ENCODE peak calls at places on chromosomes 7 and 10, in nine cellular contexts. O is AG09309, P is lower lobe of right lung, T is HL-60, R is coronary artery, G is thoracic aorta, N is dorsolateral prefrontal cortex, L is AG04450, F is mucosa of descending colon. U is an unnamed sample.
A peak's percentile ranks its signal among the peaks of the same experiment; 100 is the strongest.

GRCh38 chr7:26650081-26650480 is 214.3 kb downstream of the SKAP2 start:
- DNase-seq in G (no peak), R (no peak), F (no peak), L (no peak), P (no peak), N (no peak), T (no peak), O (no peak), U (no peak)

GRCh38 chr10:98340261-98340675 is 72.3 kb upstream of the LOXL4 start:
- DNase-seq in G (no peak), T (no peak), R (no peak), N (no peak), O (no peak), F (no peak), L (no peak), P (no peak), U (peak; percentile 58)

GRCh38 chr7:4191525-4191924 is 490.6 kb upstream of the FOXK1 start:
- DNase-seq in L (no peak), T (no peak), N (no peak), R (no peak), P (no peak), G (no peak), F (no peak), O (no peak), U (no peak)

GRCh38 chr10:18246967-18247366 is 106.7 kb downstream of the CACNB2 start:
- DNase-seq in P (no peak), R (no peak), L (no peak), O (no peak), N (no peak), T (no peak), F (no peak), G (no peak), U (no peak)

GRCh38 chr7:55965805-55966421 is 1.5 kb downstream of the NIPSNAP2 start:
- DNase-seq in T (no peak), G (no peak), R (no peak), P (no peak), L (no peak), N (peak; percentile 40), F (peak; percentile 42), O (peak; percentile 46), U (no peak)

GRCh38 chr7:30920584-30921539 is 9.2 kb downstream of the AQP1 start:
- DNase-seq in F (peak; percentile 23), P (peak; percentile 44), R (peak; percentile 92), T (no peak), G (peak; percentile 34), L (no peak), O (no peak), N (peak; percentile 28), U (peak; percentile 63)

GRCh38 chr7:50534690-50535290 is 30.4 kb downstream of the DDC start:
- DNase-seq in R (no peak), T (peak; percentile 78), N (no peak), P (no peak), F (no peak), O (peak; percentile 91), G (no peak), L (peak; percentile 98), U (peak; percentile 99)

GRCh38 chr7:129843982-129844840 is 108.5 kb downstream of the UBE2H start:
- DNase-seq in R (no peak), F (no peak), O (no peak), G (no peak), P (no peak), L (no peak), T (no peak), N (no peak), U (no peak)

GRCh38 chr10:24518981-24519597 is 204.6 kb downstream of the ARHGAP21 start:
- DNase-seq in G (no peak), T (no peak), N (peak; percentile 45), F (peak; percentile 36), P (peak; percentile 48), R (no peak), O (no peak), L (peak; percentile 21), U (peak; percentile 79)

GRCh38 chr7:19560111-19560883 is 148.5 kb downstream of the POLR1F start:
- DNase-seq in P (no peak), L (no peak), N (no peak), T (no peak), G (no peak), R (no peak), F (no peak), O (peak; percentile 52), U (peak; percentile 15)

GRCh38 chr10:28777911-28778310 is 100.6 kb downstream of the BAMBI start:
- DNase-seq in N (no peak), G (no peak), T (no peak), O (no peak), P (no peak), F (no peak), R (no peak), L (no peak), U (no peak)

GRCh38 chr10:127734753-127735152 is 2.2 kb upstream of the FOXI2 start:
- DNase-seq in L (no peak), F (no peak), G (no peak), N (no peak), O (no peak), T (no peak), P (no peak), R (no peak), U (no peak)

GRCh38 chr7:23680417-23681405 is 712 bp downstream of the FAM221A start:
- DNase-seq in P (peak; percentile 83), O (no peak), R (peak; percentile 78), L (no peak), T (no peak), G (no peak), F (peak; percentile 85), N (peak; percentile 63), U (peak; percentile 51)

GRCh38 chr10:129679207-129679606 is 212.2 kb downstream of the MGMT start:
- DNase-seq in O (no peak), N (no peak), R (no peak), P (no peak), F (no peak), T (no peak), L (no peak), G (no peak), U (no peak)

GRCh38 chr10:129675027-129675769 is 208.2 kb downstream of the MGMT start:
- DNase-seq in F (no peak), P (no peak), N (no peak), R (no peak), L (no peak), O (no peak), G (no peak), T (no peak), U (no peak)

GRCh38 chr10:129676014-129676413 is 209.0 kb downstream of the MGMT start:
- DNase-seq in F (no peak), O (no peak), P (no peak), L (no peak), T (no peak), R (no peak), N (no peak), G (no peak), U (no peak)

GRCh38 chr10:129678186-129678585 is 211.1 kb downstream of the MGMT start:
- DNase-seq in L (no peak), F (no peak), N (no peak), O (no peak), G (no peak), P (no peak), T (no peak), R (no peak), U (no peak)

DNA sequence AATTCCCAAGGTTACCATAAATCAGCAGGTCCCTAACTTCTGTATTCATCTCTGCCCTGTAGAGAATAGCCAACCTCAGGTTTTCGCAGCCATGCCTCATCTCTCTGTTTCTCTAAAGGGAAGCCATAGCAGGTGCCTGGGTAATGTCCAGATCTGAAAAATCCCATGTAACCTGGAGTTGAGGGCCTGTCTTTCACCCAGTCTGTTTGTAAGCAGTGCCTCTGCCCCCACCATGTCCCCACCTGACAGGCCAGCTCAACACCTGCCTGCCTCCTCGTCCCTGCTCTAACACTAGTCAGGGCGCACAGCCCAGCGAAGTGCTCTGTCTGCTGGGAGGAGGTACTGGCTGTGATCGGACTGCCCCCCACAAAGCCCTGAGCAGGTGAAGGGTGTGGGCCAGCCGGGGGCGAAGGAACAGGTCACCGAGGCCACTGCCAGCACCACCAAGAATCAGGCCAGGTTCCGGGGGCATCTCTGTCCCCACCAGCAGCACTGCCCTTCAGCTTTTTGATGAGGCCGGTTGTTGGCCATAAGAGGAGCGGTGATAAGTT is 210.4 kb downstream of the MGMT start:
- DNase-seq in R (no peak), P (no peak), F (no peak), T (no peak), O (no peak), L (no peak), N (no peak), G (no peak), U (no peak)
- H3K4me3 ChIP-seq in R (no peak overlapping the region), P (no peak overlapping the region), F (no peak overlapping the region), T (no peak overlapping the region), O (no peak overlapping the region), L (no peak overlapping the region), N (no peak overlapping the region), G (no peak overlapping the region), U (no peak overlapping the region)

DNA sequence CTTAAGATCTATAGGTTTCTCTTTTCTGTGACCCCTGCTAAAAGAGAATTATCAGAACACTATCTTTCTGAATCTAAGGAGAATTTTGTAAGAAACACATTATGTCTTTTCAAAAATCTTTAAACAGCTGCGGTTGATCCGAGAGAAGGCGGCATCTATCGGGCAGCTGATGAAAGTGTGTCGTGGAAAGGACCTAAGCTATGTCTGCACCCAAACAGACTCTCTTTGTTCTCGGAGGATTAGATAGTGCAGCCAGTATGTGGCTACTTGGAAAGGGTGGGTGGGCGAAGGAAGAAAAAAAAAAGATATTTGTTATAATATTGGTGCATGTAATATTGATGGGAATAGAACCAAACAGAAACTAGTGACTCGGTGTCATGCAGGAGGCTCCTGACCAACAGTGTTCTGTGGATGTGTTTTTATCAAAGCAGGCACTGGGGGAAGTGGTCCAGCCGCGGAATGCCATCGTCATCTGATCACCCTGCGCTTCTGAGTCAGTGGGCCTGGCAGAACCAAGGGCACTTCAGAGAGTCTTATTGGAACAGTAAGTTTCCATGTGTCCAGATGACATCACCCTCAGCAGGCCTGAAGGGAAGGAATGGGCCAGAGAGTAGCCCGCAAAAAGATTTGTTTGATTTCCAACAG is 509.7 kb upstream of the AKR1E2 start:
- DNase-seq in L (peak; percentile 4), O (peak; percentile 74), N (no peak), G (peak; percentile 19), T (no peak), P (no peak), R (peak; percentile 85), F (no peak), U (peak; percentile 21)
- TF ChIP-seq CTCF in L (peak; percentile 17), O (peak; percentile 31), N (peak; percentile 41), G (no peak), T (no peak), P (no peak), R (no peak), F (no peak), U (no peak)

DNA sequence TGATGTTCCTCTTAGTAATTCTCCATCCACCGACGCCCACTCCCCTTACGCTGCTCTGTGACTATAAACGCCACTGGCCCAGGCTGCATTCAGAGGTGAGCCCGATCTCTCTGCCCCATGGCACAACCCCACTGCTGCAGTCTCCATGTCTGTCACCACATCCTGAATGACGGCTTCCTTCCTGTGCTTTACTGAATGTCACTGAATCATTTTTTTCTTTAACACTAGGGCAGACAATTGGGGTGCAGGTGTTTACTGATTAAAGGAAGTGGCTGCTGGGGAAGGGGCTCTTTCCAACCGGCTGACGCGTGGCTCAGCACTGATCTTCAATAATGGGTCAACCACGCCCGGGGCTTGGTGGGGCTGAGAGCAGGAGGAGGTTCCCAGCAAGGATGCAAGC is 208.3 kb downstream of the USP6NL start:
- DNase-seq in T (no peak), L (no peak), F (no peak), O (no peak), R (peak; percentile 45), P (no peak), G (no peak), N (no peak), U (no peak)
- H3K4me3 ChIP-seq in T (no peak overlapping the region), L (no peak overlapping the region), F (no peak overlapping the region), O (no peak overlapping the region), R (no peak overlapping the region), P (no peak overlapping the region), G (no peak overlapping the region), N (no peak overlapping the region), U (no peak overlapping the region)

GRCh38 chr10:34280599-34281374 is 534.3 kb downstream of the PARD3 start:
- DNase-seq in O (peak; percentile 87), N (no peak), R (no peak), T (no peak), G (peak; percentile 37), F (no peak), L (peak; percentile 89), P (no peak), U (peak; percentile 96)
- TF ChIP-seq CTCF in O (peak; percentile 57), N (no peak), R (no peak), T (no peak), G (peak; percentile 30), F (no peak), L (peak; percentile 36), P (no peak), U (peak; percentile 26)